ENCODE peak calls at places on chromosome 9, in seven cellular contexts. H, F, G, E, U, S and I are unnamed samples.

GRCh38 chr9:16709936-16710335 is 160.5 kb downstream of the BNC2 start:
- DNase-seq in F (no peak), G (no peak), E (no peak), H (no peak), S (no peak), U (no peak), I (no peak)

GRCh38 chr9:12224449-12224848 is 468.7 kb upstream of the TYRP1 start:
- DNase-seq in S (no peak), F (no peak), G (no peak), E (no peak), U (no peak), H (no peak), I (no peak)

GRCh38 chr9:107548298-107549142 is 59.0 kb upstream of the KLF4 start:
- DNase-seq in H (no peak), G (peak), E (no peak), F (peak), U (no peak), S (peak), I (peak)

GRCh38 chr9:91059713-91060112 is 258.1 kb downstream of the SYK start:
- DNase-seq in S (no peak), E (no peak), H (no peak), F (no peak), G (peak), U (no peak), I (no peak)

GRCh38 chr9:19441730-19442129 is 32.9 kb downstream of the ACER2 start:
- DNase-seq in H (no peak), G (no peak), E (no peak), F (no peak), U (no peak), S (no peak), I (no peak)

GRCh38 chr9:110923601-110924000 is 114.7 kb downstream of the LPAR1 start:
- DNase-seq in G (no peak), H (no peak), U (no peak), E (no peak), F (no peak), S (no peak), I (no peak)

GRCh38 chr9:87505869-87506678 is 8.4 kb downstream of the DAPK1 start:
- DNase-seq in S (no peak), E (no peak), F (no peak), H (no peak), G (no peak), U (no peak), I (no peak)

GRCh38 chr9:93091056-93091452 is 5.0 kb upstream of the CARD19 start:
- DNase-seq in H (no peak), E (no peak), F (no peak), G (no peak), U (peak), S (no peak), I (no peak)

GRCh38 chr9:114559830-114560520 is 27.6 kb upstream of the ATP6V1G1 start:
- DNase-seq in G (no peak), H (no peak), S (no peak), F (no peak), U (no peak), E (no peak), I (no peak)

GRCh38 chr9:131436386-131436785 is 42.5 kb downstream of the PRRC2B start:
- DNase-seq in S (no peak), F (no peak), E (peak), H (no peak), G (peak), U (peak), I (no peak)

GRCh38 chr9:33025572-33026347 is 687 bp downstream of the DNAJA1 start:
- DNase-seq in E (peak), G (peak), H (peak), S (no peak), U (peak), F (peak), I (no peak)

GRCh38 chr9:89189215-89189614 is 10.6 kb upstream of the SHC3 start:
- DNase-seq in E (no peak), S (no peak), G (no peak), F (no peak), H (no peak), U (no peak), I (no peak)